ENCODE peak calls at places on chromosome 16, in seven cellular contexts. One of them, this sample, is unnamed.

GRCh38 chr16:27400751-27401620 is 988 bp upstream of the IL21R start:
- DNase-seq in mucosa of descending colon: no peak
- DNase-seq in transverse colon: no peak
- DNase-seq in activated T-cell treated with anti-CD3 and anti-CD28 coated beads for 4 hours: no peak
- DNase-seq in H9: no peak
- DNase-seq in CD8-positive, alpha-beta memory T cell: no peak
- DNase-seq in SK-N-DZ: no peak
- DNase-seq in this sample: peak; percentile 67

GRCh38 chr16:59758848-59759247 is 1024.7 kb upstream of the GOT2 start:
- DNase-seq in transverse colon: no peak
- DNase-seq in activated T-cell treated with anti-CD3 and anti-CD28 coated beads for 4 hours: no peak
- DNase-seq in mucosa of descending colon: no peak
- DNase-seq in CD8-positive, alpha-beta memory T cell: no peak
- DNase-seq in SK-N-DZ: no peak
- DNase-seq in H9: no peak
- DNase-seq in this sample: no peak

GRCh38 chr16:53789159-53789558 is 85.2 kb downstream of the FTO start:
- DNase-seq in H9: no peak
- DNase-seq in mucosa of descending colon: no peak
- DNase-seq in SK-N-DZ: no peak
- DNase-seq in transverse colon: no peak
- DNase-seq in activated T-cell treated with anti-CD3 and anti-CD28 coated beads for 4 hours: no peak
- DNase-seq in CD8-positive, alpha-beta memory T cell: no peak
- DNase-seq in this sample: peak; percentile 50

GRCh38 chr16:75148311-75149195 is at the start of gene ZFP1:
- DNase-seq in SK-N-DZ: peak; percentile 96
- DNase-seq in H9: peak; percentile 94
- DNase-seq in activated T-cell treated with anti-CD3 and anti-CD28 coated beads for 4 hours: peak; percentile 93
- DNase-seq in mucosa of descending colon: peak; percentile 95
- DNase-seq in transverse colon: peak; percentile 96
- DNase-seq in CD8-positive, alpha-beta memory T cell: peak; percentile 97
- DNase-seq in this sample: peak; percentile 96

GRCh38 chr16:56671706-56672105 is 2.1 kb downstream of the MT1H start:
- DNase-seq in SK-N-DZ: no peak
- DNase-seq in activated T-cell treated with anti-CD3 and anti-CD28 coated beads for 4 hours: no peak
- DNase-seq in transverse colon: no peak
- DNase-seq in H9: no peak
- DNase-seq in mucosa of descending colon: no peak
- DNase-seq in CD8-positive, alpha-beta memory T cell: no peak
- DNase-seq in this sample: no peak

GRCh38 chr16:23229714-23230113 is 47.2 kb downstream of the SCNN1G start:
- DNase-seq in transverse colon: peak; percentile 70
- DNase-seq in mucosa of descending colon: peak; percentile 69
- DNase-seq in CD8-positive, alpha-beta memory T cell: no peak
- DNase-seq in SK-N-DZ: no peak
- DNase-seq in H9: no peak
- DNase-seq in activated T-cell treated with anti-CD3 and anti-CD28 coated beads for 4 hours: no peak
- DNase-seq in this sample: no peak

GRCh38 chr16:2874584-2875362 is 8.2 kb upstream of the FLYWCH2 start:
- DNase-seq in activated T-cell treated with anti-CD3 and anti-CD28 coated beads for 4 hours: peak; percentile 40
- DNase-seq in H9: peak; percentile 85
- DNase-seq in transverse colon: peak; percentile 83
- DNase-seq in SK-N-DZ: peak; percentile 75
- DNase-seq in CD8-positive, alpha-beta memory T cell: peak; percentile 50
- DNase-seq in mucosa of descending colon: peak; percentile 84
- DNase-seq in this sample: peak; percentile 62

GRCh38 chr16:17921357-17921978 is 415.1 kb downstream of the NPIPA8 start:
- DNase-seq in activated T-cell treated with anti-CD3 and anti-CD28 coated beads for 4 hours: peak; percentile 21
- DNase-seq in transverse colon: peak; percentile 69
- DNase-seq in H9: peak; percentile 66
- DNase-seq in CD8-positive, alpha-beta memory T cell: peak; percentile 7
- DNase-seq in SK-N-DZ: peak; percentile 10
- DNase-seq in mucosa of descending colon: no peak
- DNase-seq in this sample: no peak

GRCh38 chr16:71358464-71359031 is at the start of gene CALB2:
- DNase-seq in SK-N-DZ: peak; percentile 39
- DNase-seq in mucosa of descending colon: peak; percentile 60
- DNase-seq in H9: peak; percentile 79
- DNase-seq in CD8-positive, alpha-beta memory T cell: peak; percentile 52
- DNase-seq in activated T-cell treated with anti-CD3 and anti-CD28 coated beads for 4 hours: peak; percentile 45
- DNase-seq in transverse colon: peak; percentile 64
- DNase-seq in this sample: peak; percentile 56

GRCh38 chr16:64615647-64616280 is 506.1 kb downstream of the CDH11 start:
- DNase-seq in transverse colon: no peak
- DNase-seq in H9: peak; percentile 75
- DNase-seq in activated T-cell treated with anti-CD3 and anti-CD28 coated beads for 4 hours: no peak
- DNase-seq in mucosa of descending colon: no peak
- DNase-seq in CD8-positive, alpha-beta memory T cell: no peak
- DNase-seq in SK-N-DZ: peak; percentile 58
- DNase-seq in this sample: peak; percentile 91

GRCh38 chr16:369866-370436 is 387 bp downstream of the MRPL28 start:
- DNase-seq in H9: no peak
- DNase-seq in mucosa of descending colon: no peak
- DNase-seq in activated T-cell treated with anti-CD3 and anti-CD28 coated beads for 4 hours: no peak
- DNase-seq in SK-N-DZ: no peak
- DNase-seq in transverse colon: no peak
- DNase-seq in CD8-positive, alpha-beta memory T cell: no peak
- DNase-seq in this sample: no peak

GRCh38 chr16:12062343-12063003 is 85.9 kb downstream of the SNX29 start:
- DNase-seq in CD8-positive, alpha-beta memory T cell: no peak
- DNase-seq in H9: no peak
- DNase-seq in activated T-cell treated with anti-CD3 and anti-CD28 coated beads for 4 hours: no peak
- DNase-seq in mucosa of descending colon: peak; percentile 79
- DNase-seq in transverse colon: peak; percentile 65
- DNase-seq in SK-N-DZ: no peak
- DNase-seq in this sample: peak; percentile 88

GRCh38 chr16:73000907-73001521 is 46.9 kb downstream of the ZFHX3 start:
- DNase-seq in transverse colon: no peak
- DNase-seq in CD8-positive, alpha-beta memory T cell: no peak
- DNase-seq in mucosa of descending colon: no peak
- DNase-seq in activated T-cell treated with anti-CD3 and anti-CD28 coated beads for 4 hours: no peak
- DNase-seq in H9: no peak
- DNase-seq in SK-N-DZ: no peak
- DNase-seq in this sample: no peak

GRCh38 chr16:4372578-4373355 is 1.1 kb downstream of the VASN start:
- DNase-seq in transverse colon: no peak
- DNase-seq in H9: no peak
- DNase-seq in activated T-cell treated with anti-CD3 and anti-CD28 coated beads for 4 hours: no peak
- DNase-seq in CD8-positive, alpha-beta memory T cell: no peak
- DNase-seq in SK-N-DZ: peak; percentile 63
- DNase-seq in mucosa of descending colon: no peak
- DNase-seq in this sample: peak; percentile 82

GRCh38 chr16:10362077-10362863 is 23.6 kb upstream of the ATF7IP2 start:
- DNase-seq in transverse colon: no peak
- DNase-seq in SK-N-DZ: no peak
- DNase-seq in H9: no peak
- DNase-seq in CD8-positive, alpha-beta memory T cell: peak; percentile 26
- DNase-seq in mucosa of descending colon: no peak
- DNase-seq in activated T-cell treated with anti-CD3 and anti-CD28 coated beads for 4 hours: no peak
- DNase-seq in this sample: no peak

GRCh38 chr16:31351937-31352315 is 3.0 kb upstream of the ITGAX start:
- DNase-seq in CD8-positive, alpha-beta memory T cell: no peak
- DNase-seq in SK-N-DZ: no peak
- DNase-seq in mucosa of descending colon: no peak
- DNase-seq in H9: no peak
- DNase-seq in transverse colon: no peak
- DNase-seq in activated T-cell treated with anti-CD3 and anti-CD28 coated beads for 4 hours: no peak
- DNase-seq in this sample: no peak

GRCh38 chr16:50607970-50608557 is 59.9 kb downstream of the NKD1 start:
- DNase-seq in H9: no peak
- DNase-seq in SK-N-DZ: no peak
- DNase-seq in CD8-positive, alpha-beta memory T cell: no peak
- DNase-seq in activated T-cell treated with anti-CD3 and anti-CD28 coated beads for 4 hours: no peak
- DNase-seq in mucosa of descending colon: peak; percentile 8
- DNase-seq in transverse colon: no peak
- DNase-seq in this sample: no peak

GRCh38 chr16:86734559-86735480 is 156.5 kb downstream of the FOXL1 start:
- DNase-seq in transverse colon: no peak
- DNase-seq in SK-N-DZ: no peak
- DNase-seq in H9: peak; percentile 52
- DNase-seq in activated T-cell treated with anti-CD3 and anti-CD28 coated beads for 4 hours: no peak
- DNase-seq in mucosa of descending colon: no peak
- DNase-seq in CD8-positive, alpha-beta memory T cell: no peak
- DNase-seq in this sample: no peak